ENCODE peak calls at places on chromosome 14, in seven cellular contexts. G, H, C, Y, W, I and A are unnamed samples.

GRCh38 chr14:93262446-93262845 is 55.4 kb downstream of the UBR7 start:
- DNase-seq in G (no peak), C (no peak), W (no peak), Y (peak; percentile 88), H (no peak), I (no peak), A (no peak)

GRCh38 chr14:99559286-99559990 is 44.6 kb downstream of the CCDC85C start:
- DNase-seq in Y (no peak), H (no peak), C (no peak), G (no peak), I (no peak), W (no peak), A (no peak)

GRCh38 chr14:75831455-75831854 is 150.3 kb downstream of the TGFB3 start:
- DNase-seq in Y (peak; percentile 87), W (peak; percentile 29), C (no peak), I (peak; percentile 56), G (no peak), H (no peak), A (peak; percentile 60)

GRCh38 chr14:32480337-32480736 is 151.2 kb downstream of the AKAP6 start:
- DNase-seq in W (no peak), G (no peak), H (no peak), I (no peak), C (no peak), Y (no peak), A (no peak)

GRCh38 chr14:61357118-61357517 is 35.7 kb downstream of the PRKCH start:
- DNase-seq in G (no peak), C (no peak), I (no peak), Y (no peak), W (no peak), H (no peak), A (no peak)

GRCh38 chr14:59534361-59534987 is 42.1 kb downstream of the CCDC175 start:
- DNase-seq in W (no peak), H (no peak), G (no peak), Y (no peak), C (no peak), I (no peak), A (no peak)

GRCh38 chr14:104659764-104660523 is 29.5 kb upstream of the INF2 start:
- DNase-seq in H (no peak), C (no peak), I (no peak), G (no peak), W (no peak), Y (no peak), A (no peak)

GRCh38 chr14:68784995-68785816 is 7.7 kb downstream of the ZFP36L1 start:
- DNase-seq in H (peak; percentile 76), C (no peak), I (no peak), G (no peak), Y (peak; percentile 87), W (no peak), A (peak; percentile 64)

GRCh38 chr14:69625299-69626131 is 14.1 kb downstream of the SUSD6 start:
- DNase-seq in C (no peak), G (no peak), W (peak; percentile 54), I (peak; percentile 64), Y (no peak), H (no peak), A (peak; percentile 50)

GRCh38 chr14:78005325-78005724 is 164.8 kb upstream of the NRXN3 start:
- DNase-seq in W (no peak), I (peak; percentile 65), Y (peak; percentile 75), G (no peak), H (peak; percentile 17), C (no peak), A (peak; percentile 13)

GRCh38 chr14:34676516-34677211 is 37.7 kb downstream of the CFL2 start:
- DNase-seq in W (no peak), I (no peak), G (no peak), C (no peak), H (no peak), Y (peak; percentile 48), A (no peak)

GRCh38 chr14:34680806-34681479 is 33.5 kb downstream of the CFL2 start:
- DNase-seq in I (no peak), H (no peak), W (no peak), C (no peak), Y (no peak), G (no peak), A (no peak)

GRCh38 chr14:34678735-34679134 is 35.7 kb downstream of the CFL2 start:
- DNase-seq in I (no peak), Y (no peak), W (no peak), H (no peak), G (no peak), C (no peak), A (no peak)

GRCh38 chr14:34682787-34683321 is 31.5 kb downstream of the CFL2 start:
- DNase-seq in I (peak; percentile 16), H (no peak), Y (no peak), C (no peak), W (no peak), G (no peak), A (no peak)

GRCh38 chr14:34678306-34678705 is 36.1 kb downstream of the CFL2 start:
- DNase-seq in W (no peak), G (no peak), I (peak; percentile 33), C (no peak), H (no peak), Y (no peak), A (no peak)
- H3K4me3 ChIP-seq in W (no peak overlapping the region), G (no peak overlapping the region), I (no peak overlapping the region), C (no peak overlapping the region), H (no peak overlapping the region), Y (no peak overlapping the region), A (no peak overlapping the region)

GRCh38 chr14:54470701-54471100 is 18.1 kb downstream of the GMFB start:
- DNase-seq in H (no peak), I (no peak), Y (no peak), G (no peak), C (no peak), W (no peak), A (peak; percentile 81)

GRCh38 chr14:54474232-54474793 is 14.5 kb downstream of the GMFB start:
- DNase-seq in Y (no peak), C (no peak), I (no peak), G (no peak), H (no peak), W (no peak), A (no peak)

GRCh38 chr14:54475187-54475881 is 13.4 kb downstream of the GMFB start:
- DNase-seq in I (no peak), G (no peak), C (no peak), W (no peak), Y (no peak), H (no peak), A (no peak)

GRCh38 chr14:54471641-54472040 is 17.1 kb downstream of the GMFB start:
- DNase-seq in C (no peak), G (no peak), W (no peak), Y (no peak), H (no peak), I (no peak), A (peak; percentile 43)

GRCh38 chr14:54472291-54472690 is 16.5 kb downstream of the GMFB start:
- DNase-seq in W (no peak), G (peak; percentile 27), C (peak; percentile 91), H (no peak), I (no peak), Y (no peak), A (no peak)
- H3K4me3 ChIP-seq in W (no peak overlapping the region), G (no peak overlapping the region), C (no peak overlapping the region), H (no peak overlapping the region), I (no peak overlapping the region), Y (no peak overlapping the region), A (no peak overlapping the region)

GRCh38 chr14:29410581-29410980 is 517.1 kb downstream of the PRKD1 start:
- DNase-seq in H (no peak), C (no peak), G (no peak), W (no peak), I (no peak), Y (no peak), A (no peak)
- H3K4me3 ChIP-seq in H (no peak overlapping the region), C (no peak overlapping the region), G (no peak overlapping the region), W (no peak overlapping the region), I (no peak overlapping the region), Y (no peak overlapping the region), A (no peak overlapping the region)

GRCh38 chr14:73784988-73785313 is 66.7 kb upstream of the PTGR2 start:
- DNase-seq in Y (no peak), W (no peak), C (no peak), G (no peak), H (no peak), I (no peak), A (no peak)
- H3K4me3 ChIP-seq in Y (peak overlapping the region; percentile 73), W (peak overlapping the region; percentile 98), C (no peak overlapping the region), G (no peak overlapping the region), H (peak overlapping the region; percentile 79), I (peak overlapping the region; percentile 73), A (peak overlapping the region; percentile 89)

DNA sequence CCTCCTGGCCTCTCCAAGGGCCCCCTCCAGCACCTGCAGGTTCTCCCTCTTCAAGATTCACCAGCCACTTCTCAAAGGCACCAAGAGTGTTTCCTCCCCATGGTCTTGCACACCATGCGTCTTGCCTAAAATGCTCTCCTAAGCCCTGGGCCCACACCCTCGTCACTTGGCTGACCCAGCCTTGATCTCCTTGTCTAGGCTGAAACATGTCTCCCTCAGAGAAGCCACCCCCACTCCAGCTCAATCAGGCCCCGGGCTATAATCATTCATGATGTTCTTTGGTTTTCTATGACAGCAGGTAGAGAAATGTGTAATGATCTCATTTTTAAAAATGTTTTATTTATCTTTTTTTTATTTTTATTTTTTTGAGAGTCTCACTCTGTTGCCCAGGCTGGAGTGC is 88.1 kb downstream of the EFCAB11 start:
- DNase-seq in H (no peak), C (no peak), W (no peak), I (no peak), Y (no peak), G (no peak), A (no peak)
- H3K4me3 ChIP-seq in H (no peak overlapping the region), C (no peak overlapping the region), W (no peak overlapping the region), I (no peak overlapping the region), Y (no peak overlapping the region), G (no peak overlapping the region), A (no peak overlapping the region)

DNA sequence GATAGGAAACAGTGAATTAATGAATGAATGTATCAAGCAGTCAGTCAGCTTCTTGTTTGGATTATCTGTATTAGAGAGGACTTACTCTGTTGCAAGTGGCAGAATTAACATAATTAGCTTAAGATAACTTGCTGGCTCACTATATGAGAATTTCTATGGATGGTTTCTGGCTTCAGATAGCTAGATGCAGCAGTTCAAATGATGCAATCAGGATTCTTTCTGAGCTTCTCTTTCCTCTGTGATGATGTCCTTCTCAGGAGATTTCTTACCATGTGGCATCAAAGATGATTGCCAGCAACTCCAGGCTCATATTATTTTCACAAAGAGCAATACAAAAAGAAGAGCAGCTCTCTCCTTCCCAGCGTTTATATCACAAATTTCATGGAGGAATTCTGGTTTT is 30.7 kb downstream of the FRMD6 start:
- DNase-seq in H (no peak), I (no peak), C (peak; percentile 79), W (no peak), Y (no peak), G (no peak), A (no peak)
- H3K4me3 ChIP-seq in H (no peak overlapping the region), I (no peak overlapping the region), C (no peak overlapping the region), W (no peak overlapping the region), Y (no peak overlapping the region), G (no peak overlapping the region), A (no peak overlapping the region)

DNA sequence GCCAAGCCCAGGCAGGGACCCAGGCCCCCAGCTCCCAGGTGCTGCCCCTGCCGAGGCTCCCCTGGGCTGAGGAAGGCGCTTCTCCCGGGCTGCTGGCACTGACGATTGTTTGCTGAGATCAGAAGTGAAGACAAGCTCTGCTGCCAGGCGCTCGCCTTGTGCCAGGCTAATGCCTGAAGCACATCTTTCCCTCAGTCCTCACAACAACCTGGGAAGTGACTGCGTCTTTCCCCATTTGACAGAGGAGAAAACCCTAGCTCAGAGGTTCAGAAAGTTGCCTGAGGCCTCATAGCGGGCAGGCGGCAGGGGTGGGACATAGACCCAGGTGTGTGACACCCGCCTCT is 36.8 kb downstream of the ANKRD9 start:
- DNase-seq in H (no peak), G (no peak), Y (no peak), W (no peak), C (no peak), I (no peak), A (no peak)
- H3K4me3 ChIP-seq in H (no peak overlapping the region), G (no peak overlapping the region), Y (no peak overlapping the region), W (no peak overlapping the region), C (no peak overlapping the region), I (no peak overlapping the region), A (no peak overlapping the region)